ENCODE peak calls at places on chromosomes 6 and 20, in four cellular contexts. Z is heart left ventricle, M is cardiac muscle cell, C is thoracic aorta. K is an unnamed sample. For H3K36me3, the result is how much of the 10 kb centered on the place peaks cover.

GRCh38 chr20:49965781-49966304 is 16.9 kb upstream of the SNAI1 start:
- DNase-seq in Z (no peak), M (no peak), C (no peak), K (no peak)

GRCh38 chr6:106163446-106163965 is 77.4 kb downstream of the PRDM1 start:
- DNase-seq in Z (no peak), M (peak), C (no peak), K (peak)

GRCh38 chr20:45972500-45973183 is 639 bp upstream of the ZNF335 start:
- DNase-seq in Z (no peak), M (no peak), C (no peak), K (no peak)

GRCh38 chr6:165999279-165999678 is 168.4 kb downstream of the TBXT start:
- DNase-seq in Z (no peak), M (no peak), C (no peak), K (no peak)

GRCh38 chr20:208937-209566 is 18.0 kb upstream of the DEFB129 start:
- DNase-seq in Z (no peak), M (peak), C (no peak), K (peak)

GRCh38 chr6:169702640-169703246 is 817 bp downstream of the C6orf120 start:
- DNase-seq in Z (peak), M (peak), C (no peak), K (no peak)

GRCh38 chr6:166862287-166862977 is 93.9 kb downstream of the RNASET2 start:
- DNase-seq in Z (peak), M (peak), C (no peak), K (no peak)

GRCh38 chr20:64045346-64046011 is 4.0 kb downstream of the SOX18 start:
- DNase-seq in Z (no peak), M (no peak), C (no peak), K (no peak)

GRCh38 chr6:165895421-165896165 is 232.6 kb upstream of the PDE10A start:
- DNase-seq in Z (no peak), M (no peak), C (no peak), K (no peak)

GRCh38 chr6:132934496-132934895 is 120.1 kb downstream of the RPS12 start:
- DNase-seq in Z (no peak), M (no peak), C (no peak), K (no peak)

GRCh38 chr6:17486680-17487079 is 93.3 kb downstream of the CAP2 start:
- DNase-seq in Z (no peak), M (no peak), C (no peak), K (no peak)

GRCh38 chr6:24614648-24615047 is 31.3 kb downstream of the KIAA0319 start:
- DNase-seq in Z (no peak), M (no peak), C (no peak), K (no peak)

GRCh38 chr6:150967910-150968309 is 102.4 kb downstream of the MTHFD1L start:
- DNase-seq in Z (no peak), M (peak), C (no peak), K (no peak)

GRCh38 chr20:3990741-3991140 is 24.6 kb downstream of the RNF24 start:
- DNase-seq in Z (no peak), M (no peak), C (no peak), K (no peak)

GRCh38 chr6:3190779-3191178 is 33.4 kb upstream of the TUBB2A start:
- DNase-seq in Z (no peak), M (no peak), C (no peak), K (no peak)

GRCh38 chr6:130223508-130223907 is 757 bp upstream of the SAMD3 start:
- DNase-seq in Z (no peak), M (no peak), C (no peak), K (no peak)

GRCh38 chr20:59994697-59995122 is 36.5 kb downstream of the CDH26 start:
- DNase-seq in Z (no peak), M (no peak), C (no peak), K (no peak)

GRCh38 chr6:167968091-167968490 is 29.4 kb upstream of the KIF25 start:
- DNase-seq in Z (no peak), M (peak), C (no peak), K (no peak)

GRCh38 chr6:37611516-37611915 is 86.2 kb downstream of the MDGA1 start:
- DNase-seq in Z (no peak), M (no peak), C (no peak), K (no peak)

GRCh38 chr6:55822815-55823214 is 52.6 kb downstream of the BMP5 start:
- DNase-seq in Z (no peak), M (no peak), C (no peak), K (no peak)

GRCh38 chr20:43658068-43658722 is 8.7 kb upstream of the MYBL2 start:
- DNase-seq in Z (no peak), M (no peak), C (no peak), K (no peak)

GRCh38 chr6:112936476-112936875 is 589.3 kb downstream of the RFPL4B start:
- DNase-seq in Z (no peak), M (no peak), C (no peak), K (peak)

GRCh38 chr6:143747347-143747842 is 69.6 kb downstream of the PHACTR2 start:
- DNase-seq in Z (no peak), M (peak), C (no peak), K (no peak)

GRCh38 chr6:11732036-11732545 is 46.5 kb downstream of the ADTRP start:
- DNase-seq in Z (peak), M (no peak), C (peak), K (no peak)

GRCh38 chr6:25476126-25476525 is 175.9 kb upstream of the SCGN start:
- DNase-seq in Z (no peak), M (no peak), C (no peak), K (no peak)

GRCh38 chr6:157221049-157221816 is 102.1 kb downstream of the TMEM242 start:
- DNase-seq in Z (peak), M (peak), C (no peak), K (no peak)

GRCh38 chr6:153024401-153025017 is 22.0 kb upstream of the MTRF1L start:
- DNase-seq in Z (no peak), M (peak), C (no peak), K (no peak)

GRCh38 chr20:19427480-19427879 is 215.0 kb downstream of the SLC24A3 start:
- DNase-seq in Z (no peak), M (peak), C (no peak), K (no peak)

GRCh38 chr6:118735320-118735719 is 83.9 kb upstream of the CEP85L start:
- DNase-seq in Z (no peak), M (peak), C (no peak), K (no peak)

GRCh38 chr20:61931476-61932198 is 134.0 kb downstream of the TAF4 start:
- DNase-seq in Z (peak), M (no peak), C (no peak), K (no peak)

GRCh38 chr6:125201961-125202729 is 48.6 kb downstream of the TPD52L1 start:
- DNase-seq in Z (peak), M (no peak), C (no peak), K (no peak)

GRCh38 chr6:16514249-16514648 is 247.0 kb downstream of the ATXN1 start:
- DNase-seq in Z (no peak), M (peak), C (no peak), K (no peak)

GRCh38 chr20:6768228-6769185 is 1.0 kb downstream of the BMP2 start:
- DNase-seq in Z (peak), M (peak), C (no peak), K (no peak)

GRCh38 chr6:53410508-53411258 is 61.9 kb upstream of the ELOVL5 start:
- DNase-seq in Z (peak), M (peak), C (no peak), K (no peak)

GRCh38 chr20:13469262-13469661 is 169.5 kb downstream of the TASP1 start:
- DNase-seq in Z (no peak), M (no peak), C (no peak), K (no peak)

GRCh38 chr20:24739751-24740150 is 209.3 kb upstream of the CST7 start:
- DNase-seq in Z (no peak), M (no peak), C (no peak), K (no peak)

GRCh38 chr6:105566503-105566902 is 163.6 kb upstream of the PREP start:
- DNase-seq in Z (no peak), M (no peak), C (no peak), K (no peak)

DNA sequence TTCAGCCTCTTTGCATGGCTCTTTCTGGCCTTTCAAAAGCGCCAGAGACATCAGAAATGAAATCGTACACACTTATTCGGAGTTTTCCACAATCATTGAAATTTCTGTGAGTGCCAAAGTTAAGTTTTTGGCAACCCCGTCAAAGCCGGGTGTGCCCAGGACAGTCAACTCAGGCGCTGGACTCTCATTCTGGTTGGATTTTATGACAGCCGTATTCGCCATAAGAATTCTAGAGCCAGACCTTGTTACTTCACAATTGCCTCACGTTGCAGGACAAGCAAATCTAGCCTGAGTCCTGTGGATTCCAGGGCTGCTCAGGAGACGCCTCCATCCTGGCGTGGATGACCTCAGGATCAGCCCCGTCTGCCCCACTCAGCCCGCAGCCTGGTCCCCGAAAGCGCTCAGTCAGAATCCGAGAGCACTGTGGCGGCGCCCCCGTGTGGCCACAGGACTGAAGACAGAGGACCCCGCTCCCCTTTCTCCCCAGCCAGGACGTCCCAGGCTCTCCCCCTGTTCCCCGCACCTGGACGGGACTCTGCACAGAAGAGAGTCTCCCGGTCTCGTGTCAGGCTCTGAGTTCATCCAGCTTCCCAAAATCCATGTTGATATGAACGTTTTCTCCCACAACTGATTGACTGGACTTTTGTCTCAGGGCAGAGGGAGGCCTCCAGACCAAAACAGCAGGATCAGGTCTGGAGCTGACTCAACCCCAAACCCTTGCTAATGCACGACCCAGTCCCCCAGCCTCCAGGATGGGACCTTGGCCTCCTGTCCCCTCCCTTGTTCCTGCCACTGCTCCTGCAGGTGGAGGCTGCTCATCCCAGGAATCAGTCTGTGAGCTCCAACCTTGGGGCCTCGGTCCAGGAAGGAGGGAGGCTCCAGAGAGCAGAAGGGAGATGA is 38.2 kb downstream of the MICA start:
- DNase-seq in Z (peak), M (peak), C (peak), K (no peak)
- TF ChIP-seq CTCF in Z (peak), M (peak), C (peak), K (peak)

GRCh38 chr6:49556429-49556837 is 6.0 kb downstream of the C6orf141 start:
- DNase-seq in Z (no peak), M (no peak), C (no peak), K (peak)

GRCh38 chr6:49558233-49558632 is 7.8 kb downstream of the C6orf141 start:
- DNase-seq in Z (no peak), M (no peak), C (no peak), K (no peak)

GRCh38 chr6:49557177-49557576 is 6.7 kb downstream of the C6orf141 start:
- DNase-seq in Z (no peak), M (no peak), C (no peak), K (no peak)

GRCh38 chr6:49553353-49553752 is 2.9 kb downstream of the C6orf141 start:
- DNase-seq in Z (no peak), M (no peak), C (no peak), K (peak)

GRCh38 chr6:49555951-49556350 is 5.5 kb downstream of the C6orf141 start:
- DNase-seq in Z (no peak), M (no peak), C (no peak), K (no peak)
- H3K4me3 ChIP-seq in Z (no peak), M (no peak), C (no peak), K (no peak)

GRCh38 chr6:111871207-111871606 is 2.0 kb downstream of the FYN start:
- DNase-seq in Z (no peak), M (no peak), C (no peak), K (no peak)

GRCh38 chr6:111871725-111872520 is 1.3 kb downstream of the FYN start:
- DNase-seq in Z (peak), M (peak), C (no peak), K (no peak)

GRCh38 chr6:111874030-111874425 is 776 bp upstream of the FYN start:
- DNase-seq in Z (no peak), M (no peak), C (no peak), K (no peak)

GRCh38 chr6:111872521-111873177 is 603 bp downstream of the FYN start:
- DNase-seq in Z (peak), M (peak), C (no peak), K (no peak)

GRCh38 chr6:111873178-111874029 is at the start of gene FYN:
- DNase-seq in Z (peak), M (peak), C (peak), K (peak)
- H3K36me3 ChIP-seq in Z (under half), M (under half), C (under half), K (under half)

GRCh38 chr6:138965971-138966370 is 22.1 kb downstream of the REPS1 start:
- DNase-seq in Z (no peak), M (no peak), C (no peak), K (no peak)

GRCh38 chr6:138964012-138964411 is 24.0 kb downstream of the REPS1 start:
- DNase-seq in Z (no peak), M (no peak), C (no peak), K (no peak)

GRCh38 chr6:138965291-138965874 is 22.7 kb downstream of the REPS1 start:
- DNase-seq in Z (no peak), M (no peak), C (no peak), K (no peak)

GRCh38 chr6:138970159-138970558 is 17.9 kb downstream of the REPS1 start:
- DNase-seq in Z (no peak), M (no peak), C (no peak), K (no peak)

DNA sequence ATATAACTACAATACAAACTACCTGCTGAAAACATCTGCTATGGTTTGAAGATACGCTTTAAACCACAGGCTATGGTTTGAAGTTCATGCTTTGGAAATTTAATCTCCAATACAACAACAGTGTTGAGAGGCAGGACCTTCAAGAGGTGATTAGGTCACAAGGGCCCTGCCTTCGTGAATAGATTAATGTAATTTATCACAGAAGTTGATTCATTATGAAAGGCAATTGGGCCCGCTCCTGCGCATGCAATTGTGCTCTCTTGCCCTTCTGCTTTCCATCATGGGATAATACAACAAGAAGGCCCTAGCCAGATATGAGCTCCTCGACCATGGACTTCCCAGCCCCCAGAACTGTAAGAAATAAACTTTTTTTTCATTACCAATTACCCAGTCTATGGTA is 21.2 kb downstream of the REPS1 start:
- DNase-seq in Z (no peak), M (no peak), C (no peak), K (no peak)
- TF ChIP-seq CTCF in Z (no peak), M (no peak), C (no peak), K (no peak)

GRCh38 chr20:47353697-47354387 is 2.7 kb downstream of the ZMYND8 start:
- DNase-seq in Z (no peak), M (no peak), C (no peak), K (no peak)

GRCh38 chr20:47353224-47353696 is 3.2 kb downstream of the ZMYND8 start:
- DNase-seq in Z (no peak), M (no peak), C (no peak), K (no peak)

GRCh38 chr20:47354710-47355488 is 1.6 kb downstream of the ZMYND8 start:
- DNase-seq in Z (no peak), M (no peak), C (no peak), K (no peak)

GRCh38 chr20:47355489-47356219 is 845 bp downstream of the ZMYND8 start:
- DNase-seq in Z (no peak), M (no peak), C (no peak), K (no peak)

GRCh38 chr20:47354388-47354709 is 2.1 kb downstream of the ZMYND8 start:
- DNase-seq in Z (no peak), M (no peak), C (no peak), K (no peak)
- H3K4me3 ChIP-seq in Z (no peak), M (peak), C (no peak), K (no peak)

DNA sequence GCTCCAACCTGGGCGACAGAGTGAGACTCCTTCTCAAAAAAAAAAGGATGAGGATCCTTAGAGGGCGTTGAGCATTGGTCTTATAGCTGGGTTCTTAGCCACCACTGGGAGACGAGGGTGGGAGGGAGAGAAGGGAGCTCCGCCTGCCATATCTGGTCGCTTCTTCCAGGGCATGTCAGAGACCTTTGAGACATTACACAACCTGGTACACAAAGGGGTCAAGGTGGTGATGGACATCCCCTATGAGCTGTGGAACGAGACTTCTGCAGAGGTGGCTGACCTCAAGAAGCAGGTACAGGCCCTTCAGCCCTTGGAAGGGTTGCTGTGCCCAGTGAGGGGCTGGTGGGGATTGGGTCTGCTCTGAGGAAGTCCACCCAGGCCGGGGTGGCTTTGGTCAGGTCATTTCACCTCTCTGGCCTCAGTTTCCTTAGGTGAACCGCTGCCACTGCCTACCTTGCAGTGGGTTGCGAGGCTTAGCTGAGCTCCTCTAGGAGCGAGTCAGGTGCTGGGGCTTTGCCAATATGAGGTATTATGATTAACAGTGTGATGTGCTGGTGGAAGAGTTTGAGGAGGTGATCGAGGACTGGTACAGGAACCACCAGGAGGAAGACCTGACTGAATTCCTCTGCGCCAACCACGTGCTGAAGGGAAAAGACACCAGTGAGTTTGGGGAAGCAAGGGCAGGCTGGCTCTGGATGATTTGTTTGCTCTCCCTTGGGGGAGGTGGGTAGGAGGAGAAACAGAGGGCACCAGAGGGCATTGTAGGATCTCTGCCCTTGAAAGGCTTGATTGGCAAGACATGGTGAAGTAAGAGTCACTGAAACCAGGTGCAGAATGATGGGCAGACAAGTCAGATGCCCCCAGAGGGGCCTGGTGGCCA is 8.5 kb downstream of the CNPY3 start:
- DNase-seq in Z (no peak), M (no peak), C (no peak), K (no peak)
- H3K36me3 ChIP-seq in Z (under half), M (under half), C (under half), K (under half)

GRCh38 chr6:28983838-28984237 is 21.3 kb downstream of the ZNF311 start:
- DNase-seq in Z (no peak), M (no peak), C (no peak), K (no peak)

GRCh38 chr6:28980797-28981390 is 24.2 kb downstream of the ZNF311 start:
- DNase-seq in Z (no peak), M (peak), C (no peak), K (no peak)

GRCh38 chr6:28981833-28982475 is 23.2 kb downstream of the ZNF311 start:
- DNase-seq in Z (peak), M (peak), C (peak), K (peak)

GRCh38 chr6:28981391-28981832 is 23.7 kb downstream of the ZNF311 start:
- DNase-seq in Z (peak), M (peak), C (no peak), K (no peak)

GRCh38 chr6:28982476-28983266 is 22.4 kb downstream of the ZNF311 start:
- DNase-seq in Z (no peak), M (peak), C (no peak), K (no peak)
- TF ChIP-seq CTCF in Z (no peak), M (peak), C (no peak), K (peak)

GRCh38 chr6:35299674-35300073 is 2.1 kb downstream of the DEF6 start:
- DNase-seq in Z (no peak), M (no peak), C (no peak), K (no peak)
- H3K4me3 ChIP-seq in Z (no peak), M (no peak), C (peak), K (no peak)

K was measured in BJ.